ENCODE peak calls at places on chromosome 13, in ten cellular contexts. U is ascending aorta; D is CD4-positive, alpha-beta T cell; T is heart right ventricle; P is epithelial cell of esophagus; N is cardiac fibroblast; M is GM13977; C is RWPE1; K is AG09309; F is esophagus muscularis mucosa. S is an unnamed sample.

GRCh38 chr13:73535341-73535740 is 476.5 kb downstream of the KLF5 start:
- DNase-seq in C (peak; percentile 5), D (no peak), F (no peak), T (no peak), K (no peak), M (no peak), U (no peak), N (no peak), P (peak; percentile 83), S (no peak)

GRCh38 chr13:112053744-112054615 is 13.0 kb upstream of the SOX1 start:
- DNase-seq in M (no peak), U (no peak), D (no peak), F (no peak), N (no peak), K (no peak), T (no peak), P (no peak), C (no peak), S (no peak)

GRCh38 chr13:44786724-44787123 is 202.5 kb downstream of the NUFIP1 start:
- DNase-seq in M (no peak), U (no peak), F (no peak), D (no peak), K (no peak), C (no peak), P (no peak), T (no peak), N (peak; percentile 41), S (no peak)

GRCh38 chr13:35378939-35379338 is 97.5 kb downstream of the MAB21L1 start:
- DNase-seq in M (no peak), T (no peak), K (no peak), C (no peak), N (peak; percentile 9), F (no peak), P (no peak), U (no peak), D (no peak), S (no peak)

GRCh38 chr13:21974741-21975140 is 303.9 kb downstream of the FGF9 start:
- DNase-seq in P (no peak), C (no peak), M (no peak), D (no peak), U (no peak), N (no peak), T (no peak), F (no peak), K (no peak), S (no peak)

GRCh38 chr13:97076898-97077297 is 82.6 kb upstream of the OXGR1 start:
- DNase-seq in K (no peak), F (no peak), M (no peak), U (no peak), N (peak; percentile 71), P (peak; percentile 10), T (no peak), D (no peak), C (no peak), S (no peak)

GRCh38 chr13:98173431-98173921 is 3.6 kb downstream of the RNF113B start:
- DNase-seq in N (peak; percentile 91), C (no peak), D (no peak), K (peak; percentile 96), F (no peak), T (no peak), P (peak; percentile 52), U (no peak), M (no peak), S (peak; percentile 98)

GRCh38 chr13:72500851-72501250 is 226.6 kb downstream of the MZT1 start:
- DNase-seq in K (no peak), F (no peak), U (no peak), D (no peak), M (no peak), N (no peak), P (peak; percentile 54), T (no peak), C (no peak), S (no peak)

DNA sequence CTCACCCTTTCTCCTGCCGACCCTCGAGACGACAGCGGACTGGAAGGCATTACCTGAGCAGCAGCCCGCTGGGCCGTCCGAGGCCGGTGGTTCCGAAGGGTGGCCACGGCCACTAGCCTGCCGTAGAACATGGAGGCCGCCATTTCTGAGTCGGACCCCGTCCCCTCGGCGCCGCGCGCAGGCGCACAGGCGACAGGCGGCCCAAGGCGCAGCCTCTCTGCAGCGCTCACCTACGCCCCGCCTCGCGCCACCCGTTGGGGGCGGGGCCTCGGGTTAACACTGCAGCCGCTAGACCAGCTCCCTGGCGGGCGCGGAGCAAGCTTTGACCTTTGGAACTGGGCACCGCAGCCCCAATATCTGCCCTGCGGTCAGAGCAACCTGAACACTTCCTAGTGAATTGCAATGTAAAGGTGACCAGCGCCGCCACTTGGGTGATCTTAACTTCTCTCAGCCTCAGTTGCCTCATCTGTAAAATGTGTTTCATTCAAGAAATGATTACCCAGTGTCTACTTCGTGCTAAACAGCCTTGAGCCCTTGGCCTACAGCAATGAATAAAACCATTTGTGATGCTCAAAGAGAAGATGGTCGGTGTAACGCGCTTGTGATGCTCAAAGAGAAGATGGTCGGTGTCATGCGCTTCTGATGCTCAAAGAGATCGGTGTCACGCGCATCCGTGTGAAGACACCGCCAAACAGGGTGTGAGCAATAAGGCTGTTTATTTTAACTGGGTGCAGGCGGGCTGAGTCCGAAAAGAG is at the start of gene SUCLA2:
- DNase-seq in F (peak; percentile 94), M (peak; percentile 97), U (peak; percentile 38), C (peak; percentile 91), T (peak; percentile 93), P (peak; percentile 92), K (peak; percentile 33), N (peak; percentile 92), D (peak; percentile 88), S (peak; percentile 63)
- TF ChIP-seq CTCF in F (peak; percentile 13), M (no peak), U (no peak), C (no peak), T (no peak), P (no peak), K (peak; percentile 9), N (no peak), D (no peak), S (no peak)

GRCh38 chr13:99415014-99415650 is 86.1 kb upstream of the TM9SF2 start:
- DNase-seq in T (no peak), N (no peak), M (no peak), U (no peak), D (no peak), K (no peak), C (no peak), F (no peak), P (no peak), S (no peak)

GRCh38 chr13:99412856-99413255 is 88.4 kb upstream of the TM9SF2 start:
- DNase-seq in N (no peak), F (no peak), C (no peak), P (no peak), T (no peak), K (no peak), M (no peak), U (no peak), D (no peak), S (no peak)

GRCh38 chr13:99416411-99417121 is 84.7 kb upstream of the TM9SF2 start:
- DNase-seq in C (no peak), U (no peak), K (no peak), M (no peak), T (no peak), N (no peak), P (no peak), D (no peak), F (no peak), S (no peak)

GRCh38 chr13:99415851-99416331 is 85.4 kb upstream of the TM9SF2 start:
- DNase-seq in D (peak; percentile 28), C (no peak), K (no peak), N (no peak), T (no peak), F (no peak), P (peak; percentile 6), U (no peak), M (no peak), S (no peak)

DNA sequence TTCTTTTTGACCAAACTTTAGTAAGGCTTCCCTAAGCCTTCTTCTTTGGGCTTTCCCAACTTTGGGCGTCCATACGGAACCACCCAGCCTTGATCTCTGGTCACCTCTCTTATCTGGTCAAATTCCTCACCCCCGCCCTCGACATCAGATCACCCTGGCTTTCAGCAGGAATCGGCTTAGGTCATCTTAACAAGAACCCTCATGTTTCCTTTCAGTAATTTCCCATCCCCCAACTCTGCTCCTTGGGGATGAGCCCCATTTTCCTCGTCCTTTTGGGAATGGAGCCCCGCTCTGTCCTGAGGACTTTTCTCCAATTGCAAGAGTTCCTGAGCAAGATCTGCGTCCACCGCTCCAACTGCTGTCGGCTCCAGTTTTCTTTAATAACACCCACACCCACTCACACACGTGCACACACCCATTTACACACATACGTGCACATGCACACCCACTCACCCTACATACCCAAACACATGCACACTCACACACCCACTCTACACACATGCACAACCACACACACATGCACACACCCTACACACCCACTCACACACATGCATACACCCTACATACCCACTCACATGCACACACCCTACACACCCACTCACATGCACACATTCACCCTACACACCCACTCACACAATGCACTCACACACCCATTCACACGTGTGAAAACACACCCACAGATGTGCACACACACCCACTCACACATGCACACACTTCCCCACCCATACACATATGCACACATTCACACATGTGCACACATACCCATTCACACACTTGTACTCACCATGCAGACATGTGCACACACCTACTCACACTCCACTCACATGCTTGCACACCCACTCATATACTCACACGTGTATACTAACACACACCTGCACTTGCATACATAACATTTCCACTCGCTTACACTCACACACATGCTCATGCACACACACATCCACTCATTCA is 87.0 kb upstream of the TM9SF2 start:
- DNase-seq in F (no peak), C (no peak), M (no peak), K (no peak), T (no peak), N (no peak), P (no peak), D (no peak), U (no peak), S (no peak)
- TF ChIP-seq CTCF in F (no peak), C (no peak), M (no peak), K (no peak), T (no peak), N (no peak), P (no peak), D (no peak), U (no peak), S (no peak)

GRCh38 chr13:27374126-27374613 is 50.2 kb upstream of the GTF3A start:
- DNase-seq in K (no peak), F (no peak), M (no peak), T (no peak), P (peak; percentile 8), C (peak; percentile 10), N (no peak), U (no peak), D (no peak), S (no peak)

GRCh38 chr13:27370305-27370853 is 54.0 kb upstream of the GTF3A start:
- DNase-seq in F (no peak), T (no peak), K (no peak), P (no peak), C (no peak), D (no peak), U (no peak), M (no peak), N (no peak), S (no peak)

GRCh38 chr13:27374650-27375049 is 49.8 kb upstream of the GTF3A start:
- DNase-seq in M (peak; percentile 77), P (peak; percentile 85), N (peak; percentile 85), D (peak; percentile 36), U (no peak), F (no peak), C (peak; percentile 79), T (no peak), K (peak; percentile 52), S (peak; percentile 47)

GRCh38 chr13:27371932-27372331 is 52.5 kb upstream of the GTF3A start:
- DNase-seq in P (no peak), M (no peak), T (no peak), K (no peak), C (no peak), U (no peak), D (no peak), N (no peak), F (no peak), S (no peak)

GRCh38 chr13:27372896-27373295 is 51.5 kb upstream of the GTF3A start:
- DNase-seq in K (no peak), M (no peak), U (no peak), F (no peak), P (peak; percentile 10), D (no peak), N (peak; percentile 22), C (no peak), T (no peak), S (no peak)
- TF ChIP-seq CTCF in K (no peak), M (no peak), U (no peak), F (no peak), P (peak; percentile 5), D (no peak), N (no peak), C (no peak), T (no peak), S (no peak)

DNA sequence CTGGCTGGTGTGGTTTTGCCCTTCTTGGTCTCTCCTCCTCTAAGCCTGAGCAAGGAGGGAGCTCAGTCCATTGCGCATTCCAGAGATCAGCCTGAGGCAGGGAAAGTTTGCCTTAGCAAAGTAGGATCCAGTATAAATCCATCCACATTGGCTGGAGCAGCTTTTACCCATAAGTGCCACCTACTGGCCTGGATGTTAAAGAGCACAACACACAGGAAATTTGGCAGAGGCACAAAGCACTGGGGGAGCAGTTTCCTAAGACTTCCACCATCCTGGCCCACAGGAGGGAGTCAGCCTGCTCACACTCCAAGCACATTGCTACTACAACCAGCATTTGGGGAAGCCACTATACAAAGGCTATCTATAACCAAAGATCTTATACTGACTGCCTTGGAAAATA is 1124.2 kb downstream of the SLITRK1 start:
- DNase-seq in U (no peak), M (peak; percentile 19), P (peak; percentile 58), F (no peak), C (peak; percentile 9), N (peak; percentile 36), K (no peak), T (no peak), D (no peak), S (no peak)
- TF ChIP-seq CTCF in U (no peak), M (peak; percentile 38), P (peak; percentile 68), F (no peak), C (no peak), N (peak; percentile 10), K (peak; percentile 35), T (no peak), D (no peak), S (peak; percentile 21)